ENCODE peak calls at places on chromosomes 3 and 15, in seven cellular contexts. Q is epithelial cell of prostate; G is GM23248; M is endodermal cell; U is CD4-positive, alpha-beta memory T cell; Y is HCT116; R is neural progenitor cell. P is an unnamed sample.
A peak's percentile ranks its signal among the peaks of the same experiment; 100 is the strongest.

GRCh38 chr3:74267126-74267525 is 347.3 kb downstream of the CNTN3 start:
- DNase-seq in Q (no peak), G (peak; percentile 51), M (no peak), U (no peak), Y (no peak), R (no peak), P (no peak)

GRCh38 chr3:25144430-25144829 is 283.6 kb upstream of the RARB start:
- DNase-seq in Q (no peak), G (peak; percentile 7), M (no peak), U (no peak), Y (no peak), R (no peak), P (no peak)

GRCh38 chr3:177104299-177104992 is 92.8 kb downstream of the TBL1XR1 start:
- DNase-seq in Q (no peak), G (no peak), M (no peak), U (no peak), Y (no peak), R (no peak), P (no peak)

GRCh38 chr15:44536298-44536961 is 517 bp upstream of the EIF3J start:
- DNase-seq in Q (peak; percentile 36), G (peak; percentile 94), M (peak; percentile 97), U (no peak), Y (peak; percentile 64), R (peak; percentile 95), P (no peak)

GRCh38 chr3:27847697-27848096 is 125.6 kb upstream of the EOMES start:
- DNase-seq in Q (no peak), G (no peak), M (no peak), U (no peak), Y (no peak), R (no peak), P (no peak)

GRCh38 chr3:149449799-149450198 is 24.7 kb upstream of the TM4SF4 start:
- DNase-seq in Q (no peak), G (no peak), M (peak; percentile 67), U (no peak), Y (no peak), R (peak; percentile 14), P (no peak)

GRCh38 chr3:64122476-64122875 is 99.2 kb upstream of the PSMD6 start:
- DNase-seq in Q (no peak), G (no peak), M (no peak), U (no peak), Y (no peak), R (no peak), P (no peak)

GRCh38 chr3:190862209-190863118 is at the start of gene GMNC:
- DNase-seq in Q (no peak), G (peak; percentile 88), M (peak; percentile 93), U (peak; percentile 16), Y (peak; percentile 82), R (peak; percentile 80), P (no peak)

GRCh38 chr3:41679412-41679811 is 282.5 kb downstream of the ULK4 start:
- DNase-seq in Q (no peak), G (peak; percentile 9), M (no peak), U (no peak), Y (no peak), R (no peak), P (no peak)

GRCh38 chr3:119763466-119763865 is 18.4 kb upstream of the NR1I2 start:
- DNase-seq in Q (no peak), G (no peak), M (no peak), U (no peak), Y (no peak), R (no peak), P (no peak)

GRCh38 chr15:95202569-95203349 is 971.4 kb downstream of the MCTP2 start:
- DNase-seq in Q (peak; percentile 6), G (peak; percentile 29), M (no peak), U (no peak), Y (no peak), R (no peak), P (no peak)

GRCh38 chr3:163915279-163915678 is 1163.0 kb downstream of the SI start:
- DNase-seq in Q (no peak), G (no peak), M (no peak), U (no peak), Y (no peak), R (no peak), P (no peak)
- H3K27ac ChIP-seq in Q (no peak overlapping the region), G (no peak overlapping the region), M (no peak overlapping the region), U (no peak overlapping the region), Y (no peak overlapping the region), R (no peak overlapping the region), P (no peak overlapping the region)

GRCh38 chr3:53690521-53690920 is 155.7 kb downstream of the CHDH start:
- DNase-seq in Q (no peak), G (no peak), M (no peak), U (no peak), Y (no peak), R (no peak), P (no peak)
- H3K27ac ChIP-seq in Q (no peak overlapping the region), G (no peak overlapping the region), M (no peak overlapping the region), U (no peak overlapping the region), Y (no peak overlapping the region), R (no peak overlapping the region), P (no peak overlapping the region)

GRCh38 chr3:10194328-10195071 is 29.8 kb downstream of the IRAK2 start:
- DNase-seq in Q (no peak), G (peak; percentile 41), M (no peak), U (peak; percentile 79), Y (no peak), R (no peak), P (peak; percentile 25)
- H3K27ac ChIP-seq in Q (peak overlapping the region; percentile 98), G (no peak overlapping the region), M (no peak overlapping the region), U (peak overlapping the region; percentile 87), Y (no peak overlapping the region), R (no peak overlapping the region), P (peak overlapping the region; percentile 89)

GRCh38 chr15:42461261-42461660 is 29.7 kb downstream of the ZNF106 start:
- DNase-seq in Q (no peak), G (no peak), M (no peak), U (no peak), Y (no peak), R (no peak), P (no peak)
- H3K27ac ChIP-seq in Q (no peak overlapping the region), G (no peak overlapping the region), M (no peak overlapping the region), U (no peak overlapping the region), Y (no peak overlapping the region), R (peak overlapping the region; percentile 14), P (no peak overlapping the region)

DNA sequence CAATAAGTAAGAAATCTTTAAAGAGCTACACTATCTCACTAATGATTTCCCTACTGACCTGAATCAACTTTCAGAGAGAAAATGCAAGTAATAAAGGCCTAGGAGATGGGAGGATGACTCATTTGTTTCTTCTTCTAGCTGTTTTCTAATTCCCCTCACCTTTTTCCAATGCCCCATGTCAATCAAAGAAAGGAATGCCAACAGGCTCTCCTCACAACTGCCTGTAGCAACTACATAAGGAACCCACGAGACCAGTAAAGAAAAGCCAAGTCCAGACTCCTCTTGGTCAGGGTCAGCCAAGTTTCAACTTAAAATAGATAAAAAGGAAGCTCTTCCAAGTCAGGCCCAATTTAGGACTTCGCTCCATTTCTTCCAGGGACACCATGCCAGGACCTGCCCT is 201.9 kb downstream of the TNIK start:
- DNase-seq in Q (no peak), G (peak; percentile 28), M (no peak), U (no peak), Y (peak; percentile 56), R (no peak), P (no peak)
- H3K27ac ChIP-seq in Q (no peak overlapping the region), G (peak overlapping the region; percentile 12), M (no peak overlapping the region), U (peak overlapping the region; percentile 68), Y (peak overlapping the region; percentile 76), R (no peak overlapping the region), P (peak overlapping the region; percentile 61)

GRCh38 chr15:90617668-90618097 is 88.0 kb downstream of the CRTC3 start:
- DNase-seq in Q (no peak), G (peak; percentile 15), M (no peak), U (no peak), Y (no peak), R (no peak), P (no peak)
- H3K27ac ChIP-seq in Q (no peak overlapping the region), G (peak overlapping the region; percentile 46), M (no peak overlapping the region), U (no peak overlapping the region), Y (no peak overlapping the region), R (no peak overlapping the region), P (no peak overlapping the region)

GRCh38 chr3:72130565-72130964 is 345.6 kb upstream of the PROK2 start:
- DNase-seq in Q (no peak), G (no peak), M (no peak), U (no peak), Y (no peak), R (no peak), P (no peak)
- H3K27ac ChIP-seq in Q (no peak overlapping the region), G (no peak overlapping the region), M (no peak overlapping the region), U (no peak overlapping the region), Y (no peak overlapping the region), R (no peak overlapping the region), P (no peak overlapping the region)

GRCh38 chr3:184742676-184743135 is 30.8 kb upstream of the MAGEF1 start:
- DNase-seq in Q (no peak), G (no peak), M (peak; percentile 39), U (no peak), Y (no peak), R (peak; percentile 81), P (no peak)

GRCh38 chr3:184740509-184741258 is 28.8 kb upstream of the MAGEF1 start:
- DNase-seq in Q (peak; percentile 90), G (peak; percentile 87), M (peak; percentile 46), U (no peak), Y (peak; percentile 54), R (no peak), P (no peak)

GRCh38 chr3:184743248-184743647 is 31.4 kb upstream of the MAGEF1 start:
- DNase-seq in Q (no peak), G (no peak), M (no peak), U (no peak), Y (no peak), R (no peak), P (no peak)

GRCh38 chr3:184741259-184741556 is 29.3 kb upstream of the MAGEF1 start:
- DNase-seq in Q (peak; percentile 75), G (no peak), M (no peak), U (no peak), Y (peak; percentile 6), R (no peak), P (no peak)

GRCh38 chr3:184741798-184742675 is 30.2 kb upstream of the MAGEF1 start:
- DNase-seq in Q (no peak), G (no peak), M (peak; percentile 57), U (no peak), Y (no peak), R (peak; percentile 34), P (no peak)
- H3K27ac ChIP-seq in Q (peak overlapping the region; percentile 90), G (no peak overlapping the region), M (no peak overlapping the region), U (no peak overlapping the region), Y (peak overlapping the region; percentile 57), R (no peak overlapping the region), P (no peak overlapping the region)